ENCODE peak calls at places on chromosomes 3 and 15, in eight cellular contexts. B is RWPE2; T is CD8-positive, alpha-beta memory T cell; E is H9; W is cardiac muscle cell; H is left ventricle myocardium inferior; K is adipocyte; N is naive thymus-derived CD4-positive, alpha-beta T cell. L is an unnamed sample.

GRCh38 chr15:86608461-86608860 is 528.8 kb downstream of the AGBL1 start:
- DNase-seq in B (no peak), T (no peak), E (no peak), W (no peak), H (peak; percentile 16), K (no peak), N (no peak), L (no peak)

GRCh38 chr15:59166601-59167265 is 39.9 kb upstream of the LDHAL6B start:
- DNase-seq in B (peak; percentile 48), T (no peak), E (no peak), W (no peak), H (no peak), K (no peak), N (no peak), L (no peak)

GRCh38 chr15:65460948-65461347 is 38.2 kb upstream of the IGDCC4 start:
- DNase-seq in B (no peak), T (no peak), E (no peak), W (no peak), H (no peak), K (no peak), N (no peak), L (no peak)

GRCh38 chr3:126543457-126544090 is 15.2 kb downstream of the C3orf22 start:
- DNase-seq in B (peak; percentile 36), T (no peak), E (no peak), W (no peak), H (no peak), K (no peak), N (no peak), L (peak; percentile 20)

GRCh38 chr3:45612918-45613602 is 18.5 kb downstream of the LIMD1 start:
- DNase-seq in B (no peak), T (no peak), E (no peak), W (no peak), H (no peak), K (no peak), N (no peak), L (no peak)

GRCh38 chr15:55589297-55589696 is 1.2 kb upstream of the PYGO1 start:
- DNase-seq in B (no peak), T (no peak), E (no peak), W (no peak), H (no peak), K (peak; percentile 32), N (no peak), L (no peak)

GRCh38 chr3:147930417-147930816 is 521.3 kb downstream of the ZIC1 start:
- DNase-seq in B (no peak), T (no peak), E (no peak), W (no peak), H (no peak), K (peak; percentile 67), N (no peak), L (no peak)

GRCh38 chr15:48559270-48559669 is 86.2 kb downstream of the FBN1 start:
- DNase-seq in B (no peak), T (no peak), E (no peak), W (no peak), H (peak; percentile 17), K (peak; percentile 94), N (no peak), L (no peak)

GRCh38 chr3:196694941-196695848 is 16.9 kb downstream of the CEP19 start:
- DNase-seq in B (no peak), T (no peak), E (no peak), W (no peak), H (no peak), K (no peak), N (no peak), L (no peak)

GRCh38 chr3:195250473-195251251 is 20.3 kb downstream of the XXYLT1 start:
- DNase-seq in B (no peak), T (no peak), E (no peak), W (no peak), H (peak; percentile 42), K (no peak), N (no peak), L (no peak)

GRCh38 chr3:33132019-33132360 is 18.2 kb downstream of the CRTAP start:
- DNase-seq in B (no peak), T (no peak), E (no peak), W (no peak), H (no peak), K (no peak), N (no peak), L (no peak)

GRCh38 chr3:33128706-33129105 is 14.9 kb downstream of the CRTAP start:
- DNase-seq in B (no peak), T (no peak), E (no peak), W (no peak), H (no peak), K (peak; percentile 29), N (no peak), L (no peak)

GRCh38 chr3:33131328-33132018 is 17.7 kb downstream of the CRTAP start:
- DNase-seq in B (no peak), T (no peak), E (peak; percentile 74), W (peak; percentile 83), H (no peak), K (peak; percentile 85), N (peak; percentile 5), L (no peak)

GRCh38 chr3:33134026-33134625 is 20.3 kb downstream of the CRTAP start:
- DNase-seq in B (no peak), T (no peak), E (no peak), W (no peak), H (no peak), K (peak; percentile 49), N (no peak), L (no peak)

DNA sequence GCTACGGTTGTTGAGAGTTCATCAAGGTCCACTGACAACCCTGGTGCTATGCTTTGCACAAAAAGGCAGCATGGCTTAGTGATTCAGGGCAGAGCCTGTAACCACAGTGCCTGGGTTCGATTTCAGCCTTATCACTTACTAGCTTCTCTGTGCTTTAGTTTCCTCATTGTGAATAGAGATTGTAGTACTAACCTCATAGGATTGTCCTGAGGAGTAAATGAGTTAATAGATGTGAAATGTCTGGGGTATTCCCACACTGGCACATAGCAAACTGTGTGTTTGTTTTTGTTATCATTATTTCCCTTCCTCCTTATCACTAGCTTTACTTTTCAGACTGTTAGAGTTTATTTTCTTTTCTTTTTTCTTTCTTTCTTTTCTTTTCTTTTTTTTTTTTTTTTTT is 16.3 kb downstream of the CRTAP start:
- DNase-seq in B (no peak), T (no peak), E (no peak), W (no peak), H (no peak), K (no peak), N (no peak), L (no peak)
- H3K4me1 ChIP-seq in B (no peaks in the 10 kb centered on the region), T (no peaks in the 10 kb centered on the region), E (peaks cover 2% of the 10 kb centered on the region), W (no peaks in the 10 kb centered on the region), H (peaks cover 11% of the 10 kb centered on the region), K (peaks cover 11% of the 10 kb centered on the region), N (no peaks in the 10 kb centered on the region), L (no peaks in the 10 kb centered on the region)

DNA sequence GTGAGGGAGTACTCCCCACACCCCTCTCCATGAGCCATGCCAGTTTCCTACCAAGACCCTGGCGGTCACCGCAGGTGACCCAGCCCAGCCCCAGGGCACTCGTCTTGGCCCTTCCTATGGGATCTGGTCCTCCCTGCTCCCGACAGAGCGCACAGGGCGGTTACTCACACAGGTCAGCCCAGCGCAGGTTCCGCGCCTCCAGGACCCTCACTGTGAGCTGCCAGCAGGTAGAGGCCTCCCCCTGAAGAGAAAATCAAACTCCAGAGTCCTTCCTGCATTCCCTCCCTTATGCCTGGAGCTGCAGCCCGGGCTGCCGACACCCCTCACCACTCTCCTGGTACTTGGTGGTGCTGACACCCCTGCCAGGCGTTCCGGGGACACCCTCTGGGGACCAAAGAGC is 6.9 kb downstream of the PLA2G4D start:
- DNase-seq in B (no peak), T (no peak), E (peak; percentile 25), W (no peak), H (no peak), K (no peak), N (no peak), L (no peak)
- H3K4me1 ChIP-seq in B (peaks cover 36% of the 10 kb centered on the region), T (peaks cover 8% of the 10 kb centered on the region), E (no peaks in the 10 kb centered on the region), W (no peaks in the 10 kb centered on the region), H (peaks cover 11% of the 10 kb centered on the region), K (no peaks in the 10 kb centered on the region), N (no peaks in the 10 kb centered on the region), L (no peaks in the 10 kb centered on the region)

DNA sequence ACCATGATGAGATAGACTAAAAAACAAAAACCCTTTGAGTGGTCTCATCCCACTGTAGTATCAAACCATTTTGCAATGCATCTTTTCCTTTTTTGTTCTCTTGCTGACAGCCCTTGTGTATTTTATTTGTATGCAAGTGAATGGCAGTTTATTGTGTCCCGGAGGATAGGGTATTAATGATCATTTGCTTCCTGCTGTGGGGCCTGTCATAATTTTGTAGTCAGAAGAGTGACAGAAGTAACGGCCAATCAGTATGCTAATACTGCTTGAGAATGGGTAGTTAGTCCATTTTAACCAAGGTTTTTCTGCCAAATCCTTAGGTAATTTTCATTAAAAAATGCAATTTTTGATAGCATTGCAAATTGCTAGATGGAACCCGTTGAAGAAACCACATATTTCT is 75.5 kb upstream of the PLSCR5 start:
- DNase-seq in B (no peak), T (no peak), E (no peak), W (no peak), H (no peak), K (no peak), N (no peak), L (no peak)
- H3K4me1 ChIP-seq in B (no peaks in the 10 kb centered on the region), T (no peaks in the 10 kb centered on the region), E (no peaks in the 10 kb centered on the region), W (no peaks in the 10 kb centered on the region), H (peaks cover 12% of the 10 kb centered on the region), K (no peaks in the 10 kb centered on the region), N (no peaks in the 10 kb centered on the region), L (no peaks in the 10 kb centered on the region)

GRCh38 chr15:100861511-100861991 is 18.1 kb upstream of the ALDH1A3 start:
- DNase-seq in B (peak; percentile 71), T (no peak), E (peak; percentile 21), W (no peak), H (peak; percentile 45), K (no peak), N (no peak), L (peak; percentile 66)

GRCh38 chr15:100863406-100864198 is 16.0 kb upstream of the ALDH1A3 start:
- DNase-seq in B (peak; percentile 47), T (no peak), E (no peak), W (no peak), H (peak; percentile 74), K (peak; percentile 48), N (no peak), L (no peak)

GRCh38 chr15:100859970-100860828 is 19.4 kb upstream of the ALDH1A3 start:
- DNase-seq in B (peak; percentile 32), T (no peak), E (no peak), W (no peak), H (no peak), K (no peak), N (no peak), L (no peak)

GRCh38 chr15:100862162-100862561 is 17.5 kb upstream of the ALDH1A3 start:
- DNase-seq in B (peak; percentile 30), T (no peak), E (peak; percentile 13), W (no peak), H (no peak), K (no peak), N (no peak), L (no peak)

DNA sequence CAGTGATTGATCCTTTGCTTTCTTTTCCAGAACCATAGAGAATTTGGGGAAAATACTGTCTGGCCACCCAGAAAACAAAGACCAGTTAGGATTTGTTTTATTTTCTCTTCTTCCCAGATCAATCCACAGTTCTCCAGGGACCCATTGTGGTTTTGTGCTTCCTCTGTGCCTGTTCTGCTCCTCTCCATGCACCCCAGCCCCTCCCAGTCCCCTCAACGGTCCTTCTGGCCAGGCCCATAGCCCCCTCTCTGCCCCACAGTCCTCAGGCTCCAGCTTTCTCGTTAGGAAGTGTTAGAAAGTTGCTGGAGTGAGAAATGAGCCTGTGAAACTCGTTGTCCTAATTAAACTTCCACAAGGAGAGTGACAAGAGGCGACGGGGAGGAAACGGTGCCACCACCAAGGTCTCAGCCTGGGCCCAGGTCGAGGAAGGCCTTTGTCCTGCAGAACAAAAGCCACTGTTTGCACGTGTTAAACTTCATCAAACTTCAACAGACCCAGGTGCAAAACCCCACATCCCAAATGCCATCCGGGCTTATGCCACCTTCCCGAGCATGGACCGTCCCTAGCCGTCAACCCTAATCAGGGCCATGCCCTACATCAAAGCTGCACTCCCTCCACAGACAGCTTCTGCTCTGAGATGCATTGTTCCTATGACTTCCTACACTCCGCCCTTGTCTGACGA is 18.7 kb upstream of the ALDH1A3 start:
- DNase-seq in B (peak; percentile 54), T (no peak), E (no peak), W (no peak), H (no peak), K (no peak), N (no peak), L (no peak)
- H3K4me1 ChIP-seq in B (no peaks in the 10 kb centered on the region), T (no peaks in the 10 kb centered on the region), E (no peaks in the 10 kb centered on the region), W (no peaks in the 10 kb centered on the region), H (no peaks in the 10 kb centered on the region), K (peaks cover 31% of the 10 kb centered on the region), N (no peaks in the 10 kb centered on the region), L (peaks cover 7% of the 10 kb centered on the region)